ENCODE peak calls at places on chromosomes 4 and X, in seven cellular contexts. One of them, this sample, is unnamed.

GRCh38 chr4:117637347-117637746 is 396.9 kb upstream of the NDST3 start:
- ATAC-seq in activated CD4-positive, alpha-beta T cell treated with anti-CD3 and anti-CD28 coated beads for 36 hours: peak
- ATAC-seq in CD4-positive, alpha-beta T cell: no peak
- ATAC-seq in activated CD4-positive, CD25-positive, alpha-beta regulatory T cell treated with anti-CD3 and anti-CD28 coated beads, Interleukin-2, amount 50 U/mL, for 24 hours: no peak
- ATAC-seq in omental fat pad: no peak
- ATAC-seq in CD8-positive, alpha-beta T cell: no peak
- ATAC-seq in body of pancreas: no peak
- ATAC-seq in this sample: no peak

GRCh38 chrX:153688900-153689590 is 1.3 kb downstream of the SLC6A8 start:
- ATAC-seq in activated CD4-positive, alpha-beta T cell treated with anti-CD3 and anti-CD28 coated beads for 36 hours: no peak
- ATAC-seq in CD4-positive, alpha-beta T cell: no peak
- ATAC-seq in activated CD4-positive, CD25-positive, alpha-beta regulatory T cell treated with anti-CD3 and anti-CD28 coated beads, Interleukin-2, amount 50 U/mL, for 24 hours: no peak
- ATAC-seq in omental fat pad: no peak
- ATAC-seq in CD8-positive, alpha-beta T cell: no peak
- ATAC-seq in body of pancreas: peak
- ATAC-seq in this sample: no peak

GRCh38 chr4:11618666-11619282 is 190.1 kb upstream of the HS3ST1 start:
- ATAC-seq in activated CD4-positive, alpha-beta T cell treated with anti-CD3 and anti-CD28 coated beads for 36 hours: no peak
- ATAC-seq in CD4-positive, alpha-beta T cell: no peak
- ATAC-seq in activated CD4-positive, CD25-positive, alpha-beta regulatory T cell treated with anti-CD3 and anti-CD28 coated beads, Interleukin-2, amount 50 U/mL, for 24 hours: no peak
- ATAC-seq in omental fat pad: no peak
- ATAC-seq in CD8-positive, alpha-beta T cell: no peak
- ATAC-seq in body of pancreas: peak
- ATAC-seq in this sample: no peak

GRCh38 chr4:19030048-19030447 is 1008.5 kb upstream of the LCORL start:
- ATAC-seq in activated CD4-positive, alpha-beta T cell treated with anti-CD3 and anti-CD28 coated beads for 36 hours: no peak
- ATAC-seq in CD4-positive, alpha-beta T cell: no peak
- ATAC-seq in activated CD4-positive, CD25-positive, alpha-beta regulatory T cell treated with anti-CD3 and anti-CD28 coated beads, Interleukin-2, amount 50 U/mL, for 24 hours: no peak
- ATAC-seq in omental fat pad: peak
- ATAC-seq in CD8-positive, alpha-beta T cell: no peak
- ATAC-seq in body of pancreas: no peak
- ATAC-seq in this sample: no peak

GRCh38 chr4:3112979-3113469 is 38.5 kb downstream of the HTT start:
- ATAC-seq in activated CD4-positive, alpha-beta T cell treated with anti-CD3 and anti-CD28 coated beads for 36 hours: no peak
- ATAC-seq in CD4-positive, alpha-beta T cell: no peak
- ATAC-seq in activated CD4-positive, CD25-positive, alpha-beta regulatory T cell treated with anti-CD3 and anti-CD28 coated beads, Interleukin-2, amount 50 U/mL, for 24 hours: no peak
- ATAC-seq in omental fat pad: no peak
- ATAC-seq in CD8-positive, alpha-beta T cell: no peak
- ATAC-seq in body of pancreas: peak
- ATAC-seq in this sample: no peak

GRCh38 chr4:139815646-139816601 is 150.3 kb downstream of the MGST2 start:
- ATAC-seq in activated CD4-positive, alpha-beta T cell treated with anti-CD3 and anti-CD28 coated beads for 36 hours: peak
- ATAC-seq in CD4-positive, alpha-beta T cell: no peak
- ATAC-seq in activated CD4-positive, CD25-positive, alpha-beta regulatory T cell treated with anti-CD3 and anti-CD28 coated beads, Interleukin-2, amount 50 U/mL, for 24 hours: peak
- ATAC-seq in omental fat pad: peak
- ATAC-seq in CD8-positive, alpha-beta T cell: no peak
- ATAC-seq in body of pancreas: peak
- ATAC-seq in this sample: no peak

GRCh38 chr4:176469546-176469945 is 149.8 kb downstream of the SPCS3 start:
- ATAC-seq in activated CD4-positive, alpha-beta T cell treated with anti-CD3 and anti-CD28 coated beads for 36 hours: no peak
- ATAC-seq in CD4-positive, alpha-beta T cell: no peak
- ATAC-seq in activated CD4-positive, CD25-positive, alpha-beta regulatory T cell treated with anti-CD3 and anti-CD28 coated beads, Interleukin-2, amount 50 U/mL, for 24 hours: no peak
- ATAC-seq in omental fat pad: no peak
- ATAC-seq in CD8-positive, alpha-beta T cell: no peak
- ATAC-seq in body of pancreas: no peak
- ATAC-seq in this sample: no peak

GRCh38 chr4:16085822-16086221 is 2.0 kb upstream of the PROM1 start:
- ATAC-seq in activated CD4-positive, alpha-beta T cell treated with anti-CD3 and anti-CD28 coated beads for 36 hours: peak
- ATAC-seq in CD4-positive, alpha-beta T cell: no peak
- ATAC-seq in activated CD4-positive, CD25-positive, alpha-beta regulatory T cell treated with anti-CD3 and anti-CD28 coated beads, Interleukin-2, amount 50 U/mL, for 24 hours: no peak
- ATAC-seq in omental fat pad: no peak
- ATAC-seq in CD8-positive, alpha-beta T cell: no peak
- ATAC-seq in body of pancreas: no peak
- ATAC-seq in this sample: no peak

GRCh38 chr4:90926957-90927356 is 799.8 kb downstream of the CCSER1 start:
- ATAC-seq in activated CD4-positive, alpha-beta T cell treated with anti-CD3 and anti-CD28 coated beads for 36 hours: no peak
- ATAC-seq in CD4-positive, alpha-beta T cell: no peak
- ATAC-seq in activated CD4-positive, CD25-positive, alpha-beta regulatory T cell treated with anti-CD3 and anti-CD28 coated beads, Interleukin-2, amount 50 U/mL, for 24 hours: no peak
- ATAC-seq in omental fat pad: no peak
- ATAC-seq in CD8-positive, alpha-beta T cell: no peak
- ATAC-seq in body of pancreas: no peak
- ATAC-seq in this sample: no peak

GRCh38 chr4:54392459-54392858 is 163.4 kb downstream of the PDGFRA start:
- ATAC-seq in activated CD4-positive, alpha-beta T cell treated with anti-CD3 and anti-CD28 coated beads for 36 hours: no peak
- ATAC-seq in CD4-positive, alpha-beta T cell: no peak
- ATAC-seq in activated CD4-positive, CD25-positive, alpha-beta regulatory T cell treated with anti-CD3 and anti-CD28 coated beads, Interleukin-2, amount 50 U/mL, for 24 hours: no peak
- ATAC-seq in omental fat pad: no peak
- ATAC-seq in CD8-positive, alpha-beta T cell: no peak
- ATAC-seq in body of pancreas: no peak
- ATAC-seq in this sample: no peak